ENCODE peak calls at places on chromosomes 4 and X, in five cellular contexts. One of them, this sample, is unnamed.

GRCh38 chr4:5782829-5783476 is 72.0 kb downstream of the EVC start:
- DNase-seq in sigmoid colon: peak
- DNase-seq in CD8-positive, alpha-beta T cell: no peak
- DNase-seq in brain microvascular endothelial cell: no peak
- DNase-seq in adrenal gland: no peak
- DNase-seq in this sample: no peak

GRCh38 chr4:850323-850945 is 24.5 kb upstream of the CPLX1 start:
- DNase-seq in sigmoid colon: no peak
- DNase-seq in CD8-positive, alpha-beta T cell: no peak
- DNase-seq in brain microvascular endothelial cell: no peak
- DNase-seq in adrenal gland: peak
- DNase-seq in this sample: peak

GRCh38 chr4:45063701-45064100 is 337.3 kb upstream of the GNPDA2 start:
- DNase-seq in sigmoid colon: no peak
- DNase-seq in CD8-positive, alpha-beta T cell: no peak
- DNase-seq in brain microvascular endothelial cell: no peak
- DNase-seq in adrenal gland: no peak
- DNase-seq in this sample: no peak

GRCh38 chrX:33128048-33128805 is 83.1 kb downstream of the DMD start:
- DNase-seq in sigmoid colon: no peak
- DNase-seq in CD8-positive, alpha-beta T cell: no peak
- DNase-seq in brain microvascular endothelial cell: no peak
- DNase-seq in adrenal gland: no peak
- DNase-seq in this sample: peak

GRCh38 chrX:50036481-50036880 is 114.1 kb downstream of the CLCN5 start:
- DNase-seq in sigmoid colon: no peak
- DNase-seq in CD8-positive, alpha-beta T cell: no peak
- DNase-seq in brain microvascular endothelial cell: no peak
- DNase-seq in adrenal gland: no peak
- DNase-seq in this sample: no peak

GRCh38 chr4:128653514-128654420 is 155.7 kb upstream of the JADE1 start:
- DNase-seq in sigmoid colon: peak
- DNase-seq in CD8-positive, alpha-beta T cell: no peak
- DNase-seq in brain microvascular endothelial cell: peak
- DNase-seq in adrenal gland: no peak
- DNase-seq in this sample: peak

GRCh38 chrX:77014655-77015377 is 432.4 kb upstream of the FGF16 start:
- DNase-seq in sigmoid colon: no peak
- DNase-seq in CD8-positive, alpha-beta T cell: no peak
- DNase-seq in brain microvascular endothelial cell: no peak
- DNase-seq in adrenal gland: no peak
- DNase-seq in this sample: no peak

GRCh38 chrX:153685751-153686676 is 1.7 kb upstream of the SLC6A8 start:
- DNase-seq in sigmoid colon: peak
- DNase-seq in CD8-positive, alpha-beta T cell: no peak
- DNase-seq in brain microvascular endothelial cell: no peak
- DNase-seq in adrenal gland: no peak
- DNase-seq in this sample: peak

GRCh38 chrX:151825927-151826471 is 86.7 kb upstream of the MAGEA4 start:
- DNase-seq in sigmoid colon: no peak
- DNase-seq in CD8-positive, alpha-beta T cell: no peak
- DNase-seq in brain microvascular endothelial cell: peak
- DNase-seq in adrenal gland: no peak
- DNase-seq in this sample: no peak

GRCh38 chr4:110793890-110794588 is 171.2 kb upstream of the PITX2 start:
- DNase-seq in sigmoid colon: no peak
- DNase-seq in CD8-positive, alpha-beta T cell: no peak
- DNase-seq in brain microvascular endothelial cell: no peak
- DNase-seq in adrenal gland: no peak
- DNase-seq in this sample: no peak

GRCh38 chrX:97895751-97896150 is 1012.0 kb downstream of the RPA4 start:
- DNase-seq in sigmoid colon: no peak
- DNase-seq in CD8-positive, alpha-beta T cell: no peak
- DNase-seq in brain microvascular endothelial cell: no peak
- DNase-seq in adrenal gland: no peak
- DNase-seq in this sample: no peak

GRCh38 chr4:142582340-142582739 is 263.8 kb downstream of the INPP4B start:
- DNase-seq in sigmoid colon: no peak
- DNase-seq in CD8-positive, alpha-beta T cell: no peak
- DNase-seq in brain microvascular endothelial cell: no peak
- DNase-seq in adrenal gland: no peak
- DNase-seq in this sample: no peak

GRCh38 chr4:13313856-13314255 is 170.3 kb downstream of the RAB28 start:
- DNase-seq in sigmoid colon: no peak
- DNase-seq in CD8-positive, alpha-beta T cell: no peak
- DNase-seq in brain microvascular endothelial cell: no peak
- DNase-seq in adrenal gland: no peak
- DNase-seq in this sample: no peak

GRCh38 chr4:60588556-60588955 is 611.6 kb upstream of the ADGRL3 start:
- DNase-seq in sigmoid colon: no peak
- DNase-seq in CD8-positive, alpha-beta T cell: no peak
- DNase-seq in brain microvascular endothelial cell: no peak
- DNase-seq in adrenal gland: no peak
- DNase-seq in this sample: no peak

GRCh38 chr4:174873931-174874330 is 44.2 kb upstream of the ADAM29 start:
- DNase-seq in sigmoid colon: no peak
- DNase-seq in CD8-positive, alpha-beta T cell: no peak
- DNase-seq in brain microvascular endothelial cell: peak
- DNase-seq in adrenal gland: no peak
- DNase-seq in this sample: peak

GRCh38 chr4:151004222-151004621 is 10.9 kb downstream of the LRBA start:
- DNase-seq in sigmoid colon: no peak
- DNase-seq in CD8-positive, alpha-beta T cell: no peak
- DNase-seq in brain microvascular endothelial cell: peak
- DNase-seq in adrenal gland: no peak
- DNase-seq in this sample: no peak

GRCh38 chr4:55458164-55458563 is 62.4 kb downstream of the TMEM165 start:
- DNase-seq in sigmoid colon: no peak
- DNase-seq in CD8-positive, alpha-beta T cell: no peak
- DNase-seq in brain microvascular endothelial cell: peak
- DNase-seq in adrenal gland: no peak
- DNase-seq in this sample: no peak

GRCh38 chr4:7002336-7002735 is 40.8 kb upstream of the TADA2B start:
- DNase-seq in sigmoid colon: no peak
- DNase-seq in CD8-positive, alpha-beta T cell: no peak
- DNase-seq in brain microvascular endothelial cell: no peak
- DNase-seq in adrenal gland: no peak
- DNase-seq in this sample: no peak

GRCh38 chr4:6641164-6641970 is 882 bp downstream of the MRFAP1 start:
- DNase-seq in sigmoid colon: no peak
- DNase-seq in CD8-positive, alpha-beta T cell: peak
- DNase-seq in brain microvascular endothelial cell: peak
- DNase-seq in adrenal gland: peak
- DNase-seq in this sample: peak

GRCh38 chr4:65495439-65495838 is 174.8 kb downstream of the EPHA5 start:
- DNase-seq in sigmoid colon: no peak
- DNase-seq in CD8-positive, alpha-beta T cell: no peak
- DNase-seq in brain microvascular endothelial cell: no peak
- DNase-seq in adrenal gland: no peak
- DNase-seq in this sample: no peak

GRCh38 chrX:40471965-40472648 is 108.7 kb upstream of the ATP6AP2 start:
- DNase-seq in sigmoid colon: peak
- DNase-seq in CD8-positive, alpha-beta T cell: peak
- DNase-seq in brain microvascular endothelial cell: peak
- DNase-seq in adrenal gland: no peak
- DNase-seq in this sample: peak

GRCh38 chr4:3422808-3423297 is 18.9 kb upstream of the HGFAC start:
- DNase-seq in sigmoid colon: no peak
- DNase-seq in CD8-positive, alpha-beta T cell: no peak
- DNase-seq in brain microvascular endothelial cell: no peak
- DNase-seq in adrenal gland: no peak
- DNase-seq in this sample: no peak

GRCh38 chr4:3202836-3203820 is 45.8 kb upstream of the MSANTD1 start:
- DNase-seq in sigmoid colon: no peak
- DNase-seq in CD8-positive, alpha-beta T cell: peak
- DNase-seq in brain microvascular endothelial cell: no peak
- DNase-seq in adrenal gland: no peak
- DNase-seq in this sample: no peak

GRCh38 chr4:148007303-148007702 is 275.4 kb downstream of the ARHGAP10 start:
- DNase-seq in sigmoid colon: peak
- DNase-seq in CD8-positive, alpha-beta T cell: no peak
- DNase-seq in brain microvascular endothelial cell: peak
- DNase-seq in adrenal gland: peak
- DNase-seq in this sample: no peak

GRCh38 chrX:150966235-150966634 is 16.9 kb upstream of the HMGB3 start:
- DNase-seq in sigmoid colon: no peak
- DNase-seq in CD8-positive, alpha-beta T cell: no peak
- DNase-seq in brain microvascular endothelial cell: no peak
- DNase-seq in adrenal gland: no peak
- DNase-seq in this sample: no peak

GRCh38 chr4:81319657-81320056 is 104.6 kb upstream of the PRKG2 start:
- DNase-seq in sigmoid colon: no peak
- DNase-seq in CD8-positive, alpha-beta T cell: no peak
- DNase-seq in brain microvascular endothelial cell: no peak
- DNase-seq in adrenal gland: no peak
- DNase-seq in this sample: no peak

GRCh38 chrX:101973066-101973465 is 41.2 kb upstream of the ZMAT1 start:
- DNase-seq in sigmoid colon: no peak
- DNase-seq in CD8-positive, alpha-beta T cell: no peak
- DNase-seq in brain microvascular endothelial cell: no peak
- DNase-seq in adrenal gland: no peak
- DNase-seq in this sample: no peak

GRCh38 chr4:83392562-83392961 is 57.9 kb upstream of the HPSE start:
- DNase-seq in sigmoid colon: no peak
- DNase-seq in CD8-positive, alpha-beta T cell: no peak
- DNase-seq in brain microvascular endothelial cell: no peak
- DNase-seq in adrenal gland: no peak
- DNase-seq in this sample: no peak

GRCh38 chr4:83387922-83388676 is 53.5 kb upstream of the HPSE start:
- DNase-seq in sigmoid colon: no peak
- DNase-seq in CD8-positive, alpha-beta T cell: peak
- DNase-seq in brain microvascular endothelial cell: no peak
- DNase-seq in adrenal gland: peak
- DNase-seq in this sample: no peak

GRCh38 chr4:83390965-83391364 is 56.3 kb upstream of the HPSE start:
- DNase-seq in sigmoid colon: no peak
- DNase-seq in CD8-positive, alpha-beta T cell: no peak
- DNase-seq in brain microvascular endothelial cell: no peak
- DNase-seq in adrenal gland: no peak
- DNase-seq in this sample: no peak

GRCh38 chr4:83389037-83389755 is 54.5 kb upstream of the HPSE start:
- DNase-seq in sigmoid colon: no peak
- DNase-seq in CD8-positive, alpha-beta T cell: no peak
- DNase-seq in brain microvascular endothelial cell: no peak
- DNase-seq in adrenal gland: peak
- DNase-seq in this sample: no peak

DNA sequence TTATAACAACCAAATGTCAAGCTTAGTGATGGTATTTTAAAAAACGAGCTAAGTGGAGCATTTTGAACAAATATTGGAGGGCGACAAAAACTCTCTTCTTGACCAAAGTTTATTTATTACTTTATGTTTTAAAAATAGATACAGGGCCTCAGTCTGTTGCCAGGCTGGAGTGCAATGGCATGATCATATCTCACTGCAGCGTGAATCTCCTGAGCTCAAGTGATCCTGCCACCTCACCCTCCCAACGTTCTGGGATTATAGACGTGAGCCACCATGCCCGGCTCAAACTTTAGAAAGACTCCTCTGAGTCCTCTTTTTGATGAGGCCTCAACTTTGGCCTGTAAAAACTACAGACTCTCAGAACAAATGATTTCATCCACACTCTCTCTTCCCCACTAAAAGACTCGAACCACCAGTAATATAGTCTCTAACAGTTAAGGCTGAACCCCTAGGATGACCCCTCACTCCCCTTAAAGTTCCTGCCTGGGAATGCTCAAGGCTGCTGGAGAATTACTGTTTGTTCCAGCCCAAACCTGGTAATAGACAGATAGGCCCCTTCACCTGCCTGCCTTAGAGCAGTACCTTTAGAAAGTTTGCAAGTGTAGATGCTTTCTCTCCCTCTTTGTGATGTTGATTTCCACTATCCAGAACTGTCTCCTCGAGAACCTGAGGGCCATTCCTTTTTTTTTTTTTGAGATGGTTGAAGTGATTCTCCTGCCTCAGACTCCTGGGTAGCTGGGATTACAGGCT is 55.3 kb upstream of the HPSE start:
- DNase-seq in sigmoid colon: no peak
- DNase-seq in CD8-positive, alpha-beta T cell: no peak
- DNase-seq in brain microvascular endothelial cell: no peak
- DNase-seq in adrenal gland: no peak
- DNase-seq in this sample: no peak
- H3K4me3 ChIP-seq in sigmoid colon: no peak
- H3K4me3 ChIP-seq in CD8-positive, alpha-beta T cell: no peak
- H3K4me3 ChIP-seq in brain microvascular endothelial cell: no peak
- H3K4me3 ChIP-seq in adrenal gland: no peak
- H3K4me3 ChIP-seq in this sample: no peak

GRCh38 chr4:30722092-30722915 is 2.1 kb downstream of the PCDH7 start:
- DNase-seq in sigmoid colon: peak
- DNase-seq in CD8-positive, alpha-beta T cell: no peak
- DNase-seq in brain microvascular endothelial cell: no peak
- DNase-seq in adrenal gland: no peak
- DNase-seq in this sample: no peak
- H3K27ac ChIP-seq in sigmoid colon: peak
- H3K27ac ChIP-seq in CD8-positive, alpha-beta T cell: no peak
- H3K27ac ChIP-seq in brain microvascular endothelial cell: no peak
- H3K27ac ChIP-seq in adrenal gland: no peak
- H3K27ac ChIP-seq in this sample: no peak

GRCh38 chrX:12080265-12080664 is 58.0 kb upstream of the FRMPD4 start:
- DNase-seq in sigmoid colon: no peak
- DNase-seq in CD8-positive, alpha-beta T cell: no peak
- DNase-seq in brain microvascular endothelial cell: peak
- DNase-seq in adrenal gland: no peak
- DNase-seq in this sample: peak
- TF ChIP-seq CTCF in sigmoid colon: peak
- TF ChIP-seq CTCF in CD8-positive, alpha-beta T cell: no peak
- TF ChIP-seq CTCF in brain microvascular endothelial cell: peak
- TF ChIP-seq CTCF in adrenal gland: peak
- TF ChIP-seq CTCF in this sample: peak

GRCh38 chrX:137569470-137569891 is 3.6 kb downstream of the ZIC3 start:
- DNase-seq in sigmoid colon: no peak
- DNase-seq in CD8-positive, alpha-beta T cell: no peak
- DNase-seq in brain microvascular endothelial cell: no peak
- DNase-seq in adrenal gland: no peak
- DNase-seq in this sample: no peak
- H3K4me3 ChIP-seq in sigmoid colon: no peak
- H3K4me3 ChIP-seq in CD8-positive, alpha-beta T cell: no peak
- H3K4me3 ChIP-seq in brain microvascular endothelial cell: peak
- H3K4me3 ChIP-seq in adrenal gland: no peak
- H3K4me3 ChIP-seq in this sample: no peak

DNA sequence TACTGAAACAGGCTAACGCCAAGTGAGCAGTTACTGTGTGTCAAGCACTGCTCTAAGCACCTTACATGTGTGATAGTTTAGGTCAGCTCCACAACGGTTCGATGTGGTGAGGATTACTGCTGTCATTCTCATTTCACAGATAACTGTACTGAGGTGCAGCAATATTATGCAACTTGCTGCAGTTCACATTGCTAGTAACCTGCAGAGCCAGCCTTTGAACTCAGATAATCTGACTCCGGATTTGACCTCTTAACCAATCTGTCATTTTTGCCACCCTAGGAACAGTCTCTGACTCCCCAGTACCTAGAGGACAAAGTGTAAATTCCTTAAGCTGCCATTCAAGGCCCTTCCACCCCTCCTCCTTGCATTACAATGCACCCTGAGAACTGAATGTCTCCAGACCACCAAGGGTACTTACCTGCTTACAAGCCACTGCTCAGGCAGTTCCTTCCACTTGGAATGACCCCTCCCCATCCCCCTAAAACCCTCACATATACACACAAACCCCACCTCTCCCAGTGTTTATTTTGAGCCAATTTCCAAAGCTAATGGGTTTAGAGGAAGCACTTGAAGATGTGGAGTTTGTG is 24.9 kb downstream of the EFNB1 start:
- DNase-seq in sigmoid colon: no peak
- DNase-seq in CD8-positive, alpha-beta T cell: no peak
- DNase-seq in brain microvascular endothelial cell: no peak
- DNase-seq in adrenal gland: no peak
- DNase-seq in this sample: no peak
- H3K27ac ChIP-seq in sigmoid colon: no peak
- H3K27ac ChIP-seq in CD8-positive, alpha-beta T cell: no peak
- H3K27ac ChIP-seq in brain microvascular endothelial cell: no peak
- H3K27ac ChIP-seq in adrenal gland: no peak
- H3K27ac ChIP-seq in this sample: no peak

This sample was measured in WERI-Rb-1.